ENCODE peak calls at places on chromosomes 4 and X, in eight cellular contexts. One of them, this sample, is unnamed.

GRCh38 chrX:66163849-66164401 is at the start of gene HEPH:
- DNase-seq in omental fat pad: no peak
- DNase-seq in stimulated activated CD4-positive, alpha-beta T cell treated with anti-CD3 and anti-CD28 coated beads, Interleukin-4, amount 100 ng/mL, for 4 hours: no peak
- DNase-seq in non-pigmented ciliary epithelial cell: no peak
- DNase-seq in stimulated activated naive B cell treated with anti-CD40 and anti-IgM and Interleukin-4, amounts not matched to agents 10 μg/mL and 1 μg/mL and 100 μg/mL, for 72 hours: no peak
- DNase-seq in sciatic nerve: no peak
- DNase-seq in activated CD8-positive, alpha-beta memory T cell treated with anti-CD3 and anti-CD28 coated beads for 48 hours: no peak
- DNase-seq in left cardiac atrium: no peak
- DNase-seq in this sample: no peak

GRCh38 chrX:30822068-30822671 is 66.9 kb downstream of the TAB3 start:
- DNase-seq in omental fat pad: no peak
- DNase-seq in stimulated activated CD4-positive, alpha-beta T cell treated with anti-CD3 and anti-CD28 coated beads, Interleukin-4, amount 100 ng/mL, for 4 hours: no peak
- DNase-seq in non-pigmented ciliary epithelial cell: no peak
- DNase-seq in stimulated activated naive B cell treated with anti-CD40 and anti-IgM and Interleukin-4, amounts not matched to agents 10 μg/mL and 1 μg/mL and 100 μg/mL, for 72 hours: peak; percentile 18
- DNase-seq in sciatic nerve: no peak
- DNase-seq in activated CD8-positive, alpha-beta memory T cell treated with anti-CD3 and anti-CD28 coated beads for 48 hours: no peak
- DNase-seq in left cardiac atrium: no peak
- DNase-seq in this sample: no peak

GRCh38 chr4:187606581-187606980 is 389.0 kb upstream of the ZFP42 start:
- DNase-seq in omental fat pad: no peak
- DNase-seq in stimulated activated CD4-positive, alpha-beta T cell treated with anti-CD3 and anti-CD28 coated beads, Interleukin-4, amount 100 ng/mL, for 4 hours: no peak
- DNase-seq in non-pigmented ciliary epithelial cell: no peak
- DNase-seq in stimulated activated naive B cell treated with anti-CD40 and anti-IgM and Interleukin-4, amounts not matched to agents 10 μg/mL and 1 μg/mL and 100 μg/mL, for 72 hours: no peak
- DNase-seq in sciatic nerve: no peak
- DNase-seq in activated CD8-positive, alpha-beta memory T cell treated with anti-CD3 and anti-CD28 coated beads for 48 hours: no peak
- DNase-seq in left cardiac atrium: no peak
- DNase-seq in this sample: peak; percentile 42

GRCh38 chr4:42844422-42844821 is 48.1 kb upstream of the GRXCR1 start:
- DNase-seq in omental fat pad: no peak
- DNase-seq in stimulated activated CD4-positive, alpha-beta T cell treated with anti-CD3 and anti-CD28 coated beads, Interleukin-4, amount 100 ng/mL, for 4 hours: no peak
- DNase-seq in non-pigmented ciliary epithelial cell: no peak
- DNase-seq in stimulated activated naive B cell treated with anti-CD40 and anti-IgM and Interleukin-4, amounts not matched to agents 10 μg/mL and 1 μg/mL and 100 μg/mL, for 72 hours: no peak
- DNase-seq in sciatic nerve: no peak
- DNase-seq in activated CD8-positive, alpha-beta memory T cell treated with anti-CD3 and anti-CD28 coated beads for 48 hours: no peak
- DNase-seq in left cardiac atrium: no peak
- DNase-seq in this sample: no peak

GRCh38 chr4:153545822-153546221 is 79.7 kb downstream of the TMEM131L start:
- DNase-seq in omental fat pad: no peak
- DNase-seq in stimulated activated CD4-positive, alpha-beta T cell treated with anti-CD3 and anti-CD28 coated beads, Interleukin-4, amount 100 ng/mL, for 4 hours: no peak
- DNase-seq in non-pigmented ciliary epithelial cell: no peak
- DNase-seq in stimulated activated naive B cell treated with anti-CD40 and anti-IgM and Interleukin-4, amounts not matched to agents 10 μg/mL and 1 μg/mL and 100 μg/mL, for 72 hours: no peak
- DNase-seq in sciatic nerve: no peak
- DNase-seq in activated CD8-positive, alpha-beta memory T cell treated with anti-CD3 and anti-CD28 coated beads for 48 hours: no peak
- DNase-seq in left cardiac atrium: no peak
- DNase-seq in this sample: no peak

GRCh38 chr4:131337956-131338355 is 1811.1 kb upstream of the PCDH10 start:
- DNase-seq in omental fat pad: no peak
- DNase-seq in stimulated activated CD4-positive, alpha-beta T cell treated with anti-CD3 and anti-CD28 coated beads, Interleukin-4, amount 100 ng/mL, for 4 hours: no peak
- DNase-seq in non-pigmented ciliary epithelial cell: no peak
- DNase-seq in stimulated activated naive B cell treated with anti-CD40 and anti-IgM and Interleukin-4, amounts not matched to agents 10 μg/mL and 1 μg/mL and 100 μg/mL, for 72 hours: no peak
- DNase-seq in sciatic nerve: no peak
- DNase-seq in activated CD8-positive, alpha-beta memory T cell treated with anti-CD3 and anti-CD28 coated beads for 48 hours: no peak
- DNase-seq in left cardiac atrium: no peak
- DNase-seq in this sample: no peak

GRCh38 chr4:28106155-28106554 is 1245.5 kb downstream of the STIM2 start:
- DNase-seq in omental fat pad: no peak
- DNase-seq in stimulated activated CD4-positive, alpha-beta T cell treated with anti-CD3 and anti-CD28 coated beads, Interleukin-4, amount 100 ng/mL, for 4 hours: no peak
- DNase-seq in non-pigmented ciliary epithelial cell: no peak
- DNase-seq in stimulated activated naive B cell treated with anti-CD40 and anti-IgM and Interleukin-4, amounts not matched to agents 10 μg/mL and 1 μg/mL and 100 μg/mL, for 72 hours: no peak
- DNase-seq in sciatic nerve: no peak
- DNase-seq in activated CD8-positive, alpha-beta memory T cell treated with anti-CD3 and anti-CD28 coated beads for 48 hours: no peak
- DNase-seq in left cardiac atrium: no peak
- DNase-seq in this sample: no peak

GRCh38 chr4:70632028-70632427 is 3.5 kb downstream of the ENAM start:
- DNase-seq in omental fat pad: no peak
- DNase-seq in stimulated activated CD4-positive, alpha-beta T cell treated with anti-CD3 and anti-CD28 coated beads, Interleukin-4, amount 100 ng/mL, for 4 hours: no peak
- DNase-seq in non-pigmented ciliary epithelial cell: peak; percentile 31
- DNase-seq in stimulated activated naive B cell treated with anti-CD40 and anti-IgM and Interleukin-4, amounts not matched to agents 10 μg/mL and 1 μg/mL and 100 μg/mL, for 72 hours: no peak
- DNase-seq in sciatic nerve: no peak
- DNase-seq in activated CD8-positive, alpha-beta memory T cell treated with anti-CD3 and anti-CD28 coated beads for 48 hours: no peak
- DNase-seq in left cardiac atrium: no peak
- DNase-seq in this sample: peak; percentile 1

This sample was measured in Daoy.